ENCODE peak calls at places on chromosomes 5 and 9, in five cellular contexts. R is AG10803, O is brain microvascular endothelial cell, B is epithelial cell of esophagus, W is nephron progenitor cell. C is an unnamed sample.

GRCh38 chr5:157892974-157893373 is 34.0 kb upstream of the CLINT1 start:
- DNase-seq in B (no peak), W (no peak), R (no peak), O (no peak), C (no peak)

GRCh38 chr9:114184866-114185265 is 29.5 kb downstream of the COL27A1 start:
- DNase-seq in O (no peak), R (no peak), W (no peak), B (no peak), C (no peak)

GRCh38 chr5:68843600-68844342 is 250.0 kb upstream of the SLC30A5 start:
- DNase-seq in R (peak; percentile 53), O (no peak), B (no peak), W (no peak), C (no peak)

GRCh38 chr5:172450861-172451695 is 3.2 kb downstream of the SH3PXD2B start:
- DNase-seq in W (peak; percentile 55), O (no peak), R (peak; percentile 61), B (peak; percentile 52), C (peak; percentile 56)

GRCh38 chr5:54704825-54705224 is 187.3 kb downstream of the SNX18 start:
- DNase-seq in R (peak; percentile 26), O (no peak), W (no peak), B (no peak), C (no peak)

GRCh38 chr5:6510132-6510531 is 61.5 kb downstream of the UBE2QL1 start:
- DNase-seq in O (no peak), R (no peak), W (no peak), B (peak; percentile 22), C (no peak)

GRCh38 chr5:132679166-132679565 is 5.4 kb downstream of the IL4 start:
- DNase-seq in R (no peak), O (no peak), B (no peak), W (no peak), C (no peak)

GRCh38 chr5:110956913-110957813 is 114.3 kb upstream of the TSLP start:
- DNase-seq in W (no peak), B (peak; percentile 6), R (no peak), O (no peak), C (no peak)

GRCh38 chr9:135288054-135288453 is 191.5 kb upstream of the PPP1R26 start:
- DNase-seq in B (no peak), R (no peak), W (no peak), O (no peak), C (no peak)

GRCh38 chr5:2989517-2989916 is 238.0 kb upstream of the IRX2 start:
- DNase-seq in R (no peak), B (no peak), W (no peak), O (no peak), C (no peak)

GRCh38 chr9:132647355-132647754 is 22.4 kb downstream of the DDX31 start:
- DNase-seq in W (no peak), R (peak; percentile 99), O (peak; percentile 99), B (peak; percentile 44), C (no peak)

GRCh38 chr5:135304352-135305221 is 94.4 kb downstream of the MACROH2A1 start:
- DNase-seq in B (no peak), O (peak; percentile 27), R (no peak), W (peak; percentile 38), C (no peak)

GRCh38 chr9:94826644-94827410 is 100.3 kb downstream of the AOPEP start:
- DNase-seq in W (no peak), R (peak; percentile 67), O (no peak), B (no peak), C (no peak)

GRCh38 chr5:180128671-180129261 is 57.2 kb upstream of the RNF130 start:
- DNase-seq in W (no peak), O (no peak), B (no peak), R (no peak), C (peak; percentile 16)

GRCh38 chr9:99866398-99866797 is 40.1 kb upstream of the STX17 start:
- DNase-seq in W (no peak), O (no peak), R (no peak), B (no peak), C (no peak)

GRCh38 chr9:127712851-127713250 is 2.6 kb downstream of the PTRH1 start:
- DNase-seq in R (no peak), B (no peak), W (no peak), O (no peak), C (no peak)

GRCh38 chr5:116371935-116372334 is 202.7 kb downstream of the SEMA6A start:
- DNase-seq in O (no peak), R (no peak), B (no peak), W (no peak), C (no peak)

GRCh38 chr5:124264499-124264898 is 481.9 kb downstream of the ZNF608 start:
- DNase-seq in O (no peak), B (peak; percentile 65), R (no peak), W (no peak), C (no peak)

GRCh38 chr9:34486572-34486971 is 28.0 kb downstream of the DNAI1 start:
- DNase-seq in W (no peak), R (no peak), O (no peak), B (no peak), C (no peak)

GRCh38 chr5:140112685-140113179 is 1.2 kb upstream of the PURA start:
- DNase-seq in W (no peak), R (peak; percentile 41), O (no peak), B (no peak), C (peak; percentile 31)

GRCh38 chr9:91857291-91857781 is 92.7 kb downstream of the ROR2 start:
- DNase-seq in R (no peak), W (peak; percentile 71), B (no peak), O (peak; percentile 26), C (no peak)

GRCh38 chr5:147956842-147957223 is 50.5 kb upstream of the C5orf46 start:
- DNase-seq in W (no peak), R (no peak), O (no peak), B (peak; percentile 92), C (no peak)

GRCh38 chr5:33604503-33604902 is 163.7 kb downstream of the TARS1 start:
- DNase-seq in O (no peak), W (no peak), R (no peak), B (no peak), C (no peak)

GRCh38 chr5:37989884-37990283 is 150.0 kb upstream of the GDNF start:
- DNase-seq in R (no peak), B (no peak), W (no peak), O (no peak), C (no peak)

GRCh38 chr9:84711398-84711777 is 41.9 kb downstream of the NTRK2 start:
- DNase-seq in O (no peak), W (no peak), B (peak; percentile 50), R (no peak), C (no peak)

GRCh38 chr9:129549684-129550083 is 71.2 kb downstream of the C9orf50 start:
- DNase-seq in R (peak; percentile 76), W (peak; percentile 42), B (no peak), O (peak; percentile 14), C (no peak)

GRCh38 chr9:122007837-122008236 is 85.3 kb downstream of the TTLL11 start:
- DNase-seq in R (no peak), B (no peak), O (no peak), W (no peak), C (no peak)

GRCh38 chr9:135898634-135899407 is 8.5 kb downstream of the CAMSAP1 start:
- DNase-seq in B (no peak), W (no peak), R (peak; percentile 94), O (no peak), C (no peak)

GRCh38 chr5:149829954-149830353 is 99.8 kb downstream of the PPARGC1B start:
- DNase-seq in R (peak; percentile 10), W (no peak), O (no peak), B (no peak), C (no peak)

GRCh38 chr9:73233359-73233758 is 81.7 kb downstream of the ANXA1 start:
- DNase-seq in O (no peak), W (no peak), R (no peak), B (no peak), C (no peak)

GRCh38 chr9:71921190-71921814 is 9.9 kb downstream of the C9orf85 start:
- DNase-seq in O (no peak), W (no peak), B (no peak), R (no peak), C (no peak)

DNA sequence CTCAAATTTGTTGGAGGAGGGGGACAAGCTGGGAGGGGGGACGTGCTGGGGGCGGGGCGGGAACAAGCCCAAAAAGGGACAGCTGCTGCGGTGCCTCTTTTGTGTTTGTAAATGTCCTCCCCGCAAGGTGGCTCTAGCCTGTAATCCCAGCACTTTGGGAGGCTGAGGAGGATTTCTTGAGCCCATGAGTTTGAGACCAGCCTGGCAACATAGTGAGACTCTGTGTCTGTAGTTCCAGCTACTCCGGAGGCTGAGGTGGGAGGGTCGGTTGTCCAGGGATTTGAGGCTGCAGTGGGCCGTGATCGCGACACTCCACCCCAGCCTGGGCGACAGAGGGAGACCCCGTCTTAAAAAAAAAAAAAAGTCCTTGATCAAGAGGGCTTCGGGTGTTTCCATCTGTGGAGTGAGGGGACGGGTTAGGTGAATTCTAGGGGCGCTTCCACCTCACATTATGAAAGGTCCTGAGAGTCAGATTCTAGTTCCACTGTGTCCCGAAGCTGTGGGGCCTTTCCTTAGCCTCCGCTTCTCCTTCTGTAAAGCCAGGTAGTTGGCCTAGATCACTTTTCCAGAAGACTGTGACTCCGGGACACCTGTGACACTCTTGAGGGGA is 779 bp upstream of the CTNNA1 start:
- DNase-seq in B (peak; percentile 31), W (peak; percentile 20), O (no peak), R (peak; percentile 42), C (no peak)
- TF ChIP-seq CTCF in B (peak; percentile 26), W (no peak), O (no peak), R (peak; percentile 36), C (peak; percentile 38)

DNA sequence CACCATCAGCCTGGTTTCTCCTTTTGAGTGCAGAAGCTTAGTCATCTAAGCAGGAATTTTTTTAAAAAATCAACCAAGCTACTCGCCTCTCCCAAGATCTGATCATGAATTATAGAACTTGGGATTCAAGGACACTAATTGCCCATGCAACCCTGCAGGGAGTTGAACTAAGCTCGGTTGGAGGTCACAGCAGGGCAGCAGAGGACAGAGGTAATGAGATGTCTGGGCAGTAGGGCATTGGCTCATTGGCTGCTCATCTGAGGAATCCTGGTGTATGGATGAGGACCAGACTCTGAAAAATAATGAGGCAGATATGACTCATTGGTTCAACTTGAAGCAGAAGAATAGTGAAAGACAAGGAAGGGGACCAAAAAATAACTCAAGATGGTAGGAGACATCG is 111.8 kb upstream of the TLE1 start:
- DNase-seq in R (peak; percentile 79), B (no peak), W (no peak), O (peak; percentile 37), C (no peak)
- TF ChIP-seq CTCF in R (no peak), B (no peak), W (no peak), O (no peak), C (no peak)

DNA sequence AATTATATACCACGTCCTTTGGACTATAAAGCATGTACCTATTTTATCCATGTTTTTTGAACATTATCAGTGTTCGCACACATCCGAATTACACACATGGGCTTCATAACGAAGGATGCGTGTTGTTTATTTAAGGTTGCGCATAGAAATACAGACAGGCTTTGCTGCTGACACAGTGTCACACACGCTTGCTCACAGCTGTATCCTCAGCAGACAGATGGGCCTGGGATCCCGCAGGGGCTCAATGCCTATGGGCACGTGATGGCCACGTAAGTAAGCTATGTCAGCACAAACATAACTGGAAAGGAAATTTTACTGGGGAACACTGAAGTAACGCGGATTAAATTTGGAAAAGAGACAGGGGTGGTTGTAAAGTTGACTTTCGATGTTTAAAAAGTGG is 76.6 kb downstream of the OTULIN start:
- DNase-seq in B (no peak), R (no peak), O (no peak), W (no peak), C (no peak)
- TF ChIP-seq CTCF in B (no peak), R (no peak), O (no peak), W (no peak), C (no peak)

DNA sequence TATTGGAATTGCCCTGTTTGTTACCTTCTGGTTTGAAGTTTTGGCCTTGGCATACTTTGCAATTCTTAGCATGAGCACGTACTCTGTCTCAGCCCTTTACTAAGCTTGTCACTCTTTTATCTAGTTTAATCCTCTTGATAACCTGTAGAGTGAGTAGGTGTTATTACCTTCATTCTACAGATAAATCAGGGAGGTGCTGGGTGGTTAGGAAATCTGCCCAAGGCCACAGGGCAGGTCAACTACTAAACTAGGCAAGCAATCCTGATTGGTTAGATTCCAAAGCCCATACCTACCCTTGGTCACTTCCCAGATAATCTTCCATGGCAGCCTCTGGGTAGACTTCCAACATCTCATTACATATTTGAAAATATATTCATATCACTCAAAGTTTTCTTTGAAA is 65.7 kb downstream of the PCSK5 start:
- DNase-seq in O (no peak), R (no peak), B (no peak), W (no peak), C (no peak)
- TF ChIP-seq CTCF in O (no peak), R (no peak), B (no peak), W (no peak), C (no peak)

C was measured in GM13976.